ENCODE peak calls at places on chromosomes 16 and 17, in eight cellular contexts. One of them, this sample, is unnamed.

GRCh38 chr17:7982666-7983065 is 19.7 kb upstream of the GUCY2D start:
- DNase-seq in NCI-H1417: peak; percentile 4
- DNase-seq in NCI-H748 treated with DMSO at 0.1 percent for 48 hours: peak; percentile 18
- DNase-seq in AG04449: no peak
- DNase-seq in COR-L47: no peak
- DNase-seq in AG04450: no peak
- DNase-seq in fibroblast of lung: peak; percentile 32
- DNase-seq in stimulated activated CD8-positive, alpha-beta memory T cell treated with anti-CD3 and anti-CD28 coated beads, Interleukin-4, amount 100 ng/mL, for 4 hours: no peak
- DNase-seq in this sample: peak; percentile 49

GRCh38 chr16:19745286-19746018 is 27.4 kb downstream of the IQCK start:
- DNase-seq in NCI-H1417: no peak
- DNase-seq in NCI-H748 treated with DMSO at 0.1 percent for 48 hours: no peak
- DNase-seq in AG04449: no peak
- DNase-seq in COR-L47: no peak
- DNase-seq in AG04450: peak; percentile 27
- DNase-seq in fibroblast of lung: peak; percentile 50
- DNase-seq in stimulated activated CD8-positive, alpha-beta memory T cell treated with anti-CD3 and anti-CD28 coated beads, Interleukin-4, amount 100 ng/mL, for 4 hours: no peak
- DNase-seq in this sample: peak; percentile 48

GRCh38 chr17:4901648-4902344 is 1.1 kb downstream of the CHRNE start:
- DNase-seq in NCI-H1417: no peak
- DNase-seq in NCI-H748 treated with DMSO at 0.1 percent for 48 hours: no peak
- DNase-seq in AG04449: no peak
- DNase-seq in COR-L47: no peak
- DNase-seq in AG04450: no peak
- DNase-seq in fibroblast of lung: no peak
- DNase-seq in stimulated activated CD8-positive, alpha-beta memory T cell treated with anti-CD3 and anti-CD28 coated beads, Interleukin-4, amount 100 ng/mL, for 4 hours: no peak
- DNase-seq in this sample: no peak

GRCh38 chr16:67935096-67935401 is 1.6 kb downstream of the PSMB10 start:
- DNase-seq in NCI-H1417: no peak
- DNase-seq in NCI-H748 treated with DMSO at 0.1 percent for 48 hours: no peak
- DNase-seq in AG04449: no peak
- DNase-seq in COR-L47: no peak
- DNase-seq in AG04450: no peak
- DNase-seq in fibroblast of lung: no peak
- DNase-seq in stimulated activated CD8-positive, alpha-beta memory T cell treated with anti-CD3 and anti-CD28 coated beads, Interleukin-4, amount 100 ng/mL, for 4 hours: no peak
- DNase-seq in this sample: no peak

GRCh38 chr16:85265161-85265784 is 153.0 kb upstream of the CIBAR2 start:
- DNase-seq in NCI-H1417: no peak
- DNase-seq in NCI-H748 treated with DMSO at 0.1 percent for 48 hours: no peak
- DNase-seq in AG04449: no peak
- DNase-seq in COR-L47: no peak
- DNase-seq in AG04450: no peak
- DNase-seq in fibroblast of lung: no peak
- DNase-seq in stimulated activated CD8-positive, alpha-beta memory T cell treated with anti-CD3 and anti-CD28 coated beads, Interleukin-4, amount 100 ng/mL, for 4 hours: no peak
- DNase-seq in this sample: no peak

GRCh38 chr17:42704495-42705494 is 22.5 kb downstream of the CNTNAP1 start:
- DNase-seq in NCI-H1417: no peak
- DNase-seq in NCI-H748 treated with DMSO at 0.1 percent for 48 hours: no peak
- DNase-seq in AG04449: no peak
- DNase-seq in COR-L47: no peak
- DNase-seq in AG04450: no peak
- DNase-seq in fibroblast of lung: no peak
- DNase-seq in stimulated activated CD8-positive, alpha-beta memory T cell treated with anti-CD3 and anti-CD28 coated beads, Interleukin-4, amount 100 ng/mL, for 4 hours: no peak
- DNase-seq in this sample: no peak

GRCh38 chr16:47578033-47578432 is 116.9 kb downstream of the PHKB start:
- DNase-seq in NCI-H1417: no peak
- DNase-seq in NCI-H748 treated with DMSO at 0.1 percent for 48 hours: no peak
- DNase-seq in AG04449: no peak
- DNase-seq in COR-L47: no peak
- DNase-seq in AG04450: no peak
- DNase-seq in fibroblast of lung: no peak
- DNase-seq in stimulated activated CD8-positive, alpha-beta memory T cell treated with anti-CD3 and anti-CD28 coated beads, Interleukin-4, amount 100 ng/mL, for 4 hours: no peak
- DNase-seq in this sample: no peak

GRCh38 chr17:16287563-16288027 is 65.7 kb downstream of the CENPV start:
- DNase-seq in NCI-H1417: no peak
- DNase-seq in NCI-H748 treated with DMSO at 0.1 percent for 48 hours: no peak
- DNase-seq in AG04449: peak; percentile 77
- DNase-seq in COR-L47: no peak
- DNase-seq in AG04450: peak; percentile 64
- DNase-seq in fibroblast of lung: peak; percentile 79
- DNase-seq in stimulated activated CD8-positive, alpha-beta memory T cell treated with anti-CD3 and anti-CD28 coated beads, Interleukin-4, amount 100 ng/mL, for 4 hours: no peak
- DNase-seq in this sample: peak; percentile 92

GRCh38 chr17:27543464-27543856 is 87.2 kb downstream of the KSR1 start:
- DNase-seq in NCI-H1417: no peak
- DNase-seq in NCI-H748 treated with DMSO at 0.1 percent for 48 hours: no peak
- DNase-seq in AG04449: no peak
- DNase-seq in COR-L47: no peak
- DNase-seq in AG04450: no peak
- DNase-seq in fibroblast of lung: no peak
- DNase-seq in stimulated activated CD8-positive, alpha-beta memory T cell treated with anti-CD3 and anti-CD28 coated beads, Interleukin-4, amount 100 ng/mL, for 4 hours: no peak
- DNase-seq in this sample: no peak